ENCODE peak calls at places on chromosome 5, in six cellular contexts. C is neural crest cell; H is A549; T is cardiac muscle cell; W is progenitor cell of endocrine pancreas; S is CD8-positive, alpha-beta T cell. J is an unnamed sample.
A peak's percentile ranks its signal among the peaks of the same experiment; 100 is the strongest.

GRCh38 chr5:168810641-168811040 is 231.5 kb upstream of the PANK3 start:
- DNase-seq in C (no peak), H (no peak), T (no peak), W (no peak), S (no peak), J (no peak)

GRCh38 chr5:59621477-59621876 is 272.0 kb downstream of the PDE4D start:
- DNase-seq in C (no peak), H (no peak), T (peak; percentile 44), W (no peak), S (no peak), J (no peak)

GRCh38 chr5:133489632-133490031 is 122.7 kb downstream of the FSTL4 start:
- DNase-seq in C (no peak), H (peak; percentile 40), T (no peak), W (no peak), S (no peak), J (no peak)

GRCh38 chr5:17187401-17187800 is 30.0 kb upstream of the BASP1 start:
- DNase-seq in C (no peak), H (no peak), T (no peak), W (no peak), S (no peak), J (no peak)

GRCh38 chr5:80156156-80156555 is 99.7 kb downstream of the SERINC5 start:
- DNase-seq in C (no peak), H (no peak), T (no peak), W (no peak), S (peak; percentile 25), J (no peak)

GRCh38 chr5:51990241-51990640 is 607.0 kb downstream of the ISL1 start:
- DNase-seq in C (no peak), H (no peak), T (no peak), W (no peak), S (no peak), J (no peak)

GRCh38 chr5:172778223-172778814 is 7.3 kb upstream of the DUSP1 start:
- DNase-seq in C (no peak), H (peak; percentile 82), T (peak; percentile 76), W (peak; percentile 43), S (no peak), J (no peak)

GRCh38 chr5:68225911-68226563 is 10.5 kb downstream of the PIK3R1 start:
- DNase-seq in C (no peak), H (no peak), T (no peak), W (no peak), S (no peak), J (no peak)

GRCh38 chr5:13658761-13659160 is 285.7 kb downstream of the DNAH5 start:
- DNase-seq in C (no peak), H (no peak), T (no peak), W (no peak), S (no peak), J (no peak)

GRCh38 chr5:98638701-98639100 is 134.8 kb upstream of the RGMB start:
- DNase-seq in C (no peak), H (no peak), T (peak; percentile 86), W (no peak), S (no peak), J (no peak)

GRCh38 chr5:39465843-39466242 is 41.1 kb upstream of the DAB2 start:
- DNase-seq in C (no peak), H (no peak), T (no peak), W (no peak), S (no peak), J (no peak)

GRCh38 chr5:139268364-139269202 is 25.0 kb upstream of the MATR3 start:
- DNase-seq in C (no peak), H (no peak), T (no peak), W (no peak), S (no peak), J (no peak)

GRCh38 chr5:139273322-139273571 is 20.3 kb upstream of the MATR3 start:
- DNase-seq in C (no peak), H (peak; percentile 37), T (no peak), W (no peak), S (no peak), J (no peak)

GRCh38 chr5:139272471-139273321 is 20.8 kb upstream of the MATR3 start:
- DNase-seq in C (no peak), H (no peak), T (peak; percentile 34), W (no peak), S (peak; percentile 59), J (no peak)

GRCh38 chr5:139273572-139274264 is 19.8 kb upstream of the MATR3 start:
- DNase-seq in C (peak; percentile 82), H (peak; percentile 89), T (peak; percentile 91), W (peak; percentile 80), S (peak; percentile 91), J (peak; percentile 88)

GRCh38 chr5:139271201-139272027 is 22.1 kb upstream of the MATR3 start:
- DNase-seq in C (no peak), H (peak; percentile 71), T (peak; percentile 93), W (no peak), S (no peak), J (no peak)
- TF ChIP-seq CTCF in C (no peak), H (no peak), T (no peak), W (no peak), S (no peak), J (no peak)

GRCh38 chr5:114448496-114448895 is 86.6 kb downstream of the KCNN2 start:
- DNase-seq in C (no peak), H (no peak), T (peak; percentile 24), W (no peak), S (no peak), J (no peak)

GRCh38 chr5:114450516-114450909 is 88.6 kb downstream of the KCNN2 start:
- DNase-seq in C (no peak), H (no peak), T (peak; percentile 9), W (no peak), S (no peak), J (no peak)

GRCh38 chr5:114449836-114450515 is 88.1 kb downstream of the KCNN2 start:
- DNase-seq in C (peak; percentile 63), H (peak; percentile 45), T (peak; percentile 70), W (peak; percentile 56), S (no peak), J (peak; percentile 74)

DNA sequence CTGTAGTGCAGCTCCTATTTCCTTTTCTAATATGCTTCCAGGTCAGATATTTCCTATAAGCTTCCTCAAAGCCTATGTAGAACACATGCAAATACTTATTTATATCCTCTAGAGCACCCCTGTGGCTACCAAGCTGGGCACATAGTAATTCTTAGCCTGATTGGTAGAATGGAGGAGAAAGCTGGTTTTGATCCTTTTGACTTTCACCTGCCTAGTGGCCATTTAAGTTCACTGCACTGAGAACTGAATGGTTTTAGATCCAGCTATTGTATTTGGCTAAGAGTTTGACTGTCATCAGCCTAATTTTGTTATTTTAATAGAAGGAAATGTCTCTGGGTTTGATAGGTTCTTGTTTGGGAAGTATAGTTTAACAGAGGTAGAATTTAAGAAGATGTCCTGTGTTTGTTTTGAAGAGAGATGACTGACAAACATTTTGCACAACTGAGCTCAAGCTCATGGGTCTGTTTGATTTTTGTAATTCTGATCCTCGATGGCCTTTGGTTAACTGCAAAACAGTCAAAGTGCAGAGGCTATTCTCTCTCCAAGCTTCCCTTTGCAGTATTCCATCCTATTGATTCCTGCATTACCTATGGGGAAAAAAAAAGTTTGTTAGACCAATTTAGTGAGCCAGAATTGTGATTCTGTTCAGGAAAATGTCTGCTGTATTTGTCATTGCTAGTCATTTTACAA is 85.4 kb downstream of the KCNN2 start:
- DNase-seq in C (no peak), H (peak; percentile 11), T (peak; percentile 2), W (no peak), S (no peak), J (no peak)
- TF ChIP-seq CTCF in C (peak; percentile 56), H (no peak), T (peak; percentile 31), W (peak; percentile 49), S (no peak), J (peak; percentile 77)

GRCh38 chr5:162956570-162956969 is 480.8 kb upstream of the CCNG1 start:
- DNase-seq in C (no peak), H (no peak), T (no peak), W (no peak), S (no peak), J (no peak)
- TF ChIP-seq CTCF in C (peak; percentile 12), H (no peak), T (no peak), W (no peak), S (no peak), J (no peak)

GRCh38 chr5:75336625-75337336 is at the start of gene HMGCR:
- DNase-seq in C (peak; percentile 92), H (peak; percentile 100), T (peak; percentile 100), W (peak; percentile 94), S (peak; percentile 97), J (peak; percentile 95)

GRCh38 chr5:75335486-75335885 is 1.5 kb upstream of the HMGCR start:
- DNase-seq in C (no peak), H (no peak), T (no peak), W (no peak), S (no peak), J (no peak)

GRCh38 chr5:75330404-75330803 is 6.6 kb upstream of the HMGCR start:
- DNase-seq in C (no peak), H (no peak), T (no peak), W (no peak), S (no peak), J (no peak)

GRCh38 chr5:75335952-75336624 is 932 bp upstream of the HMGCR start:
- DNase-seq in C (no peak), H (peak; percentile 90), T (peak; percentile 89), W (no peak), S (no peak), J (peak; percentile 25)

DNA sequence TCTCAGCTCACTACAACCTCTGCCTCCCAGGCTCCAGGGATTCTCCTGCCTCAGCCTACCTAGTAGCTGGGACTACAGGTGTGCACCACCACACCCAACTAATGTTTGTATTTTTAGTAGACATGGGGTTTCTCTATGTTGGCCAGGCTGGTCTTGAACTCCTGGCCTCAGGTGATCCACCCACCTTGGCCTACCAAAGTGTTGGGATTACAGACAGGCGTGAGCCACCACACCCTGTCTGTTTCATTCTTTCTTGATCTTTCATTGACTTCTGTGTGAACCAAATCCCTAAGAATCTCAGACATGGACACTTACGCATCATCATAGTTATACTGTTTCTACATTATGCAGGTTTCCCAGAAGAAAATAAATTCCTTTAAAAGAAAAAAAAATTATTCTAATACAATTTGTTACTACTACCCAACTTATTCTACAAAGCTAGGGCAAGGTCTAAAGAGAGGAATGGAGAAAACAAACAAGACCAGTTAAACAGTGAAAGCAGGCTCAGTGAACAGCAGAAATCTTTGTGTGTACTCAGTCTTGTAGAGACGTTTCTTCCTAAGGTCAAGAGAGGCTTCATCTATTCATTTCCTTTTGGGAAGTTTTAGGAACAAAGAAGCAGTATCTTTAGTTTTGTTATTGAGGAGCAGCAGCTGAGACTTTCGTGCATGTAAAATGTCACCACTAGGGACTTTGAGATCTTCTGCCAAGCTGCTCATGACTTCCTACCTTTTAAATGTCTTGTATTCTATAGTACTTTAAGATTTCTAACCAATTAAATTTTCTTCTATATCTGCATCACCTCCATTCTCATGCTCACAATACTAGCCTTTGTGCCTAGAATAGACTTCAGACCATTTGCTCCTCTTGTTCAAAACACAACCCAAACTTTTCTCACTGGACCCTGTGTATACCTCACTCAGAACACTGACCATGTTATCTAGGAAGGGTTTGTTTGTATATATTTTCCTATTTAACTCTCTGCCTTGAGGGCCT is 5.6 kb upstream of the HMGCR start:
- DNase-seq in C (no peak), H (peak; percentile 23), T (no peak), W (no peak), S (no peak), J (no peak)
- TF ChIP-seq CTCF in C (peak; percentile 48), H (no peak), T (no peak), W (peak; percentile 30), S (no peak), J (no peak)

GRCh38 chr5:105274079-105274478 is 1711.5 kb upstream of the NUDT12 start:
- DNase-seq in C (no peak), H (no peak), T (no peak), W (no peak), S (no peak), J (no peak)
- TF ChIP-seq CTCF in C (no peak), H (no peak), T (no peak), W (no peak), S (no peak), J (no peak)

GRCh38 chr5:139193928-139194327 is 4.2 kb downstream of the SIL1 start:
- DNase-seq in C (no peak), H (peak; percentile 31), T (no peak), W (no peak), S (no peak), J (no peak)
- TF ChIP-seq CTCF in C (peak; percentile 47), H (no peak), T (peak; percentile 23), W (peak; percentile 42), S (peak; percentile 20), J (peak; percentile 50)

J was measured in endothelial cell.